ENCODE peak calls at places on chromosome 4, in nine cellular contexts. P, Z, Q, C, M, N, Y, G and A are unnamed samples.

GRCh38 chr4:25760518-25761157 is 102.2 kb downstream of the SEL1L3 start:
- DNase-seq in P (no peak), Z (no peak), Q (no peak), N (peak; percentile 13), G (no peak), M (no peak), Y (no peak), C (no peak), A (no peak)

GRCh38 chr4:10212400-10212799 is 95.8 kb upstream of the WDR1 start:
- DNase-seq in M (no peak), Y (no peak), C (no peak), Q (no peak), G (no peak), N (no peak), P (no peak), Z (no peak), A (no peak)

GRCh38 chr4:52263612-52264011 is 212.5 kb downstream of the SPATA18 start:
- DNase-seq in G (no peak), Q (no peak), P (no peak), N (no peak), M (no peak), C (no peak), Y (no peak), Z (no peak), A (no peak)

GRCh38 chr4:40619600-40619999 is 10.1 kb downstream of the RBM47 start:
- DNase-seq in P (no peak), Y (no peak), Z (no peak), C (no peak), Q (no peak), N (no peak), M (no peak), G (no peak), A (no peak)

GRCh38 chr4:6671648-6672047 is 22.0 kb upstream of the S100P start:
- DNase-seq in Y (no peak), Q (no peak), Z (no peak), P (no peak), M (no peak), G (no peak), N (no peak), C (no peak), A (no peak)

GRCh38 chr4:84573335-84573734 is 9.6 kb upstream of the CDS1 start:
- DNase-seq in Y (no peak), Z (no peak), G (no peak), P (no peak), Q (no peak), C (no peak), M (no peak), N (no peak), A (no peak)

GRCh38 chr4:110172972-110173371 is 25.4 kb downstream of the ELOVL6 start:
- DNase-seq in M (no peak), Z (no peak), C (no peak), P (no peak), Q (peak; percentile 80), Y (no peak), G (no peak), N (no peak), A (no peak)

GRCh38 chr4:153023692-153024394 is 87.7 kb downstream of the FHDC1 start:
- DNase-seq in N (no peak), Z (no peak), P (no peak), M (no peak), C (no peak), Y (no peak), G (no peak), Q (no peak), A (no peak)

GRCh38 chr4:107951551-107951950 is 20.2 kb downstream of the CYP2U1 start:
- DNase-seq in P (no peak), Z (no peak), M (no peak), G (no peak), C (no peak), Y (no peak), N (no peak), Q (no peak), A (no peak)

GRCh38 chr4:140253556-140254027 is 99.6 kb upstream of the MAML3 start:
- DNase-seq in N (no peak), Z (no peak), G (no peak), M (no peak), Q (no peak), C (no peak), Y (no peak), P (no peak), A (no peak)

GRCh38 chr4:115152081-115152480 is 38.7 kb upstream of the NDST4 start:
- DNase-seq in Z (no peak), P (no peak), M (no peak), N (no peak), Q (no peak), Y (no peak), G (no peak), C (no peak), A (no peak)

GRCh38 chr4:172962564-172963353 is 205.9 kb upstream of the GALNT7 start:
- DNase-seq in G (no peak), M (no peak), Q (peak; percentile 46), Z (no peak), N (no peak), P (no peak), Y (peak; percentile 13), C (no peak), A (no peak)

GRCh38 chr4:113693993-113694392 is 67.5 kb downstream of the CAMK2D start:
- DNase-seq in C (no peak), Q (no peak), G (no peak), P (no peak), M (no peak), Y (no peak), N (no peak), Z (no peak), A (no peak)

GRCh38 chr4:78689224-78689623 is 86.9 kb upstream of the BMP2K start:
- DNase-seq in G (no peak), N (no peak), C (no peak), P (no peak), M (no peak), Q (no peak), Y (no peak), Z (no peak), A (no peak)

GRCh38 chr4:6452116-6452896 is 20.1 kb downstream of the PPP2R2C start:
- DNase-seq in Y (no peak), M (no peak), Z (no peak), N (no peak), P (no peak), G (no peak), Q (no peak), C (no peak), A (no peak)

GRCh38 chr4:36288727-36289126 is 7.3 kb downstream of the DTHD1 start:
- DNase-seq in Y (no peak), Z (no peak), C (no peak), G (no peak), N (no peak), Q (no peak), M (no peak), P (no peak), A (no peak)